ENCODE peak calls at places on chromosomes 12 and 14, in seven cellular contexts. V is WERI-Rb-1, E is cardiac muscle cell, L is AG04450, R is sigmoid colon, S is neural progenitor cell, M is astrocyte of the cerebellum. B is an unnamed sample.

GRCh38 chr12:101209319-101210302 is at the start of gene SLC5A8:
- DNase-seq in V (peak), E (peak), L (no peak), R (no peak), S (peak), M (no peak), B (peak)

GRCh38 chr12:120538281-120539156 is 4.4 kb downstream of the RNF10 start:
- DNase-seq in V (no peak), E (peak), L (no peak), R (peak), S (no peak), M (peak), B (peak)

GRCh38 chr14:50260511-50260910 is 29.1 kb upstream of the SOS2 start:
- DNase-seq in V (no peak), E (peak), L (peak), R (no peak), S (peak), M (peak), B (peak)

GRCh38 chr12:19576421-19576925 is 137.2 kb downstream of the AEBP2 start:
- DNase-seq in V (no peak), E (no peak), L (peak), R (no peak), S (no peak), M (no peak), B (no peak)

GRCh38 chr14:81148635-81149034 is 72.1 kb downstream of the GTF2A1 start:
- DNase-seq in V (no peak), E (no peak), L (no peak), R (no peak), S (no peak), M (no peak), B (no peak)

GRCh38 chr12:33314223-33314622 is 125.4 kb downstream of the SYT10 start:
- DNase-seq in V (no peak), E (no peak), L (no peak), R (no peak), S (no peak), M (no peak), B (no peak)

GRCh38 chr14:63134801-63135200 is 69.4 kb upstream of the RHOJ start:
- DNase-seq in V (no peak), E (peak), L (no peak), R (no peak), S (peak), M (peak), B (no peak)

GRCh38 chr12:131862994-131863710 is 31.3 kb upstream of the ULK1 start:
- DNase-seq in V (no peak), E (no peak), L (no peak), R (no peak), S (peak), M (no peak), B (peak)

GRCh38 chr14:58716706-58717105 is 78.9 kb downstream of the DACT1 start:
- DNase-seq in V (no peak), E (no peak), L (no peak), R (no peak), S (no peak), M (no peak), B (no peak)

GRCh38 chr12:26971963-26972362 is 33.7 kb downstream of the FGFR1OP2 start:
- DNase-seq in V (no peak), E (no peak), L (no peak), R (no peak), S (no peak), M (no peak), B (no peak)

GRCh38 chr14:71371711-71372396 is 464.6 kb downstream of the PCNX1 start:
- DNase-seq in V (no peak), E (no peak), L (no peak), R (no peak), S (no peak), M (no peak), B (peak)

GRCh38 chr12:98592825-98593322 is 612 bp upstream of the SLC25A3 start:
- DNase-seq in V (no peak), E (no peak), L (no peak), R (no peak), S (no peak), M (no peak), B (peak)

GRCh38 chr12:58795825-58796224 is 124.5 kb downstream of the LRIG3 start:
- DNase-seq in V (no peak), E (no peak), L (no peak), R (no peak), S (no peak), M (no peak), B (no peak)

DNA sequence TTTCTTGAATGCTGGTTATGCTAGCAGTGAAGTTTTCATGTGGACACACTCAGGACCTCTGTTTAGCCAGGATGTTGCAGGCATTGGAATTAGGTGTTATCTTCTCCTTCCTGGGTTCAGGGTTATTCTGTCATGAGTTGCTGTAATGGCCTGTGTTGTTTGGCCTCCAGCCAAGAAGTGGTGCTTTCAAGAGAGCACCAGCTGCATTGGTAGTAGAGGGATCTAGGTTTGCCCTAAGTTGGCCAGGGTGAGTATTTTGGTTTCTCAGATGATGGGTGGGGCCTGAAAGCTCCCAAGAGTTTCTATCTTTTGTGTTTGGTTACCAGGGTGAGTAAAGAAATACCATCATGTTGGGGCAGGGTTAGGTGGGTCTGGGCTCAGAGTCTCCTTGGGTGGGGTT is 2.7 kb upstream of the GZMH start:
- DNase-seq in V (no peak), E (no peak), L (no peak), R (no peak), S (no peak), M (no peak), B (peak)
- H3K4me3 ChIP-seq in V (no peak), E (no peak), L (no peak), R (no peak), S (no peak), M (no peak), B (no peak)

GRCh38 chr12:73181244-73181643 is 909.1 kb downstream of the TRHDE start:
- DNase-seq in V (peak), E (peak), L (no peak), R (no peak), S (no peak), M (no peak), B (no peak)
- TF ChIP-seq CTCF in V (no peak), E (no peak), L (no peak), R (no peak), S (no peak), M (no peak), B (no peak)

GRCh38 chr12:70247653-70248199 is 4.5 kb downstream of the CNOT2 start:
- DNase-seq in V (no peak), E (no peak), L (no peak), R (no peak), S (no peak), M (no peak), B (peak)
- H3K4me3 ChIP-seq in V (no peak), E (no peak), L (no peak), R (no peak), S (no peak), M (no peak), B (no peak)

GRCh38 chr14:20657216-20658211 is 16.0 kb upstream of the OR6S1 start:
- DNase-seq in V (no peak), E (no peak), L (no peak), R (no peak), S (peak), M (no peak), B (peak)
- TF ChIP-seq CTCF in V (no peak), E (no peak), L (no peak), R (no peak), S (peak), M (no peak), B (peak)

GRCh38 chr14:92322516-92322915 is 449 bp upstream of the SLC24A4 start:
- DNase-seq in V (no peak), E (no peak), L (no peak), R (no peak), S (peak), M (no peak), B (no peak)
- H3K4me3 ChIP-seq in V (peak), E (peak), L (no peak), R (peak), S (peak), M (no peak), B (no peak)

GRCh38 chr14:102501751-102502315 is 7.7 kb downstream of the ANKRD9 start:
- DNase-seq in V (no peak), E (no peak), L (no peak), R (no peak), S (no peak), M (no peak), B (no peak)
- TF ChIP-seq CTCF in V (peak), E (no peak), L (no peak), R (no peak), S (peak), M (peak), B (peak)

GRCh38 chr12:57232156-57232756 is 2.7 kb downstream of the SHMT2 start:
- DNase-seq in V (no peak), E (no peak), L (no peak), R (no peak), S (no peak), M (no peak), B (no peak)
- H3K4me3 ChIP-seq in V (no peak), E (no peak), L (no peak), R (no peak), S (no peak), M (no peak), B (no peak)